ENCODE peak calls at places on chromosomes 11 and 22, in six cellular contexts. R, N, V, T, W and J are unnamed samples.

GRCh38 chr11:3163241-3163981 is 1.7 kb downstream of the OSBPL5 start:
- DNase-seq in V (no peak), N (peak; percentile 52), W (no peak), T (no peak), R (no peak), J (no peak)

GRCh38 chr11:118605116-118605867 is 2.1 kb upstream of the PHLDB1 start:
- DNase-seq in T (no peak), R (no peak), W (no peak), V (peak; percentile 97), N (peak; percentile 62), J (no peak)

GRCh38 chr11:45847908-45848316 is 637 bp downstream of the CRY2 start:
- DNase-seq in T (peak; percentile 59), N (peak; percentile 80), W (peak; percentile 86), R (peak; percentile 52), V (peak; percentile 62), J (peak; percentile 52)

GRCh38 chr22:50656122-50657070 is 16.2 kb upstream of the SHANK3 start:
- DNase-seq in W (no peak), N (no peak), R (no peak), T (no peak), V (peak; percentile 62), J (no peak)

GRCh38 chr22:30041881-30042280 is 38.4 kb upstream of the HORMAD2 start:
- DNase-seq in W (no peak), N (no peak), R (no peak), T (no peak), V (no peak), J (no peak)

GRCh38 chr22:23147632-23148387 is 2.5 kb downstream of the RAB36 start:
- DNase-seq in T (no peak), W (no peak), N (no peak), V (peak; percentile 67), R (no peak), J (no peak)

GRCh38 chr11:108324587-108324986 is 101.7 kb downstream of the ATM start:
- DNase-seq in R (no peak), T (no peak), W (no peak), V (peak; percentile 65), N (no peak), J (no peak)

GRCh38 chr11:80285076-80285790 is 844.4 kb upstream of the TENM4 start:
- DNase-seq in N (no peak), T (no peak), V (no peak), R (no peak), W (no peak), J (no peak)

GRCh38 chr11:122167100-122167499 is 51.1 kb upstream of the BLID start:
- DNase-seq in W (no peak), R (no peak), T (no peak), V (peak; percentile 92), N (no peak), J (no peak)

GRCh38 chr11:34960277-34960676 is 43.9 kb downstream of the PDHX start:
- DNase-seq in N (no peak), V (peak; percentile 10), R (no peak), W (no peak), T (no peak), J (no peak)

GRCh38 chr11:22244986-22245592 is 52.2 kb downstream of the ANO5 start:
- DNase-seq in V (peak; percentile 54), N (peak; percentile 78), R (peak; percentile 4), T (peak; percentile 62), W (no peak), J (peak; percentile 12)

GRCh38 chr22:43826142-43827093 is 14.3 kb upstream of the EFCAB6 start:
- DNase-seq in N (peak; percentile 45), R (peak; percentile 23), W (peak; percentile 77), T (peak; percentile 21), V (peak; percentile 39), J (no peak)

GRCh38 chr11:13923716-13924650 is 38.5 kb upstream of the SPON1 start:
- DNase-seq in W (no peak), N (no peak), T (no peak), V (peak; percentile 27), R (no peak), J (no peak)

GRCh38 chr11:71500601-71501021 is 26.5 kb upstream of the KRTAP5-7 start:
- DNase-seq in N (no peak), T (no peak), W (no peak), R (no peak), V (no peak), J (no peak)

GRCh38 chr11:64107300-64107699 is 58.6 kb downstream of the MACROD1 start:
- DNase-seq in R (no peak), V (no peak), T (no peak), W (no peak), N (no peak), J (no peak)

GRCh38 chr11:57478971-57479663 is 18.8 kb downstream of the RTN4RL2 start:
- DNase-seq in W (no peak), R (no peak), T (no peak), N (no peak), V (no peak), J (no peak)

GRCh38 chr11:111393096-111393495 is 14.0 kb upstream of the POU2AF1 start:
- DNase-seq in T (no peak), V (no peak), W (no peak), R (no peak), N (no peak), J (no peak)

GRCh38 chr11:30025396-30026139 is 8.7 kb upstream of the KCNA4 start:
- DNase-seq in V (no peak), N (peak; percentile 76), W (no peak), R (no peak), T (peak; percentile 55), J (no peak)

GRCh38 chr11:12017243-12017678 is 8.8 kb upstream of the DKK3 start:
- DNase-seq in W (no peak), V (peak; percentile 93), T (no peak), R (no peak), N (no peak), J (no peak)

GRCh38 chr22:41237707-41238569 is 2.8 kb downstream of the CHADL start:
- DNase-seq in T (peak; percentile 77), V (peak; percentile 31), R (peak; percentile 93), N (peak; percentile 96), W (peak; percentile 86), J (peak; percentile 95)

DNA sequence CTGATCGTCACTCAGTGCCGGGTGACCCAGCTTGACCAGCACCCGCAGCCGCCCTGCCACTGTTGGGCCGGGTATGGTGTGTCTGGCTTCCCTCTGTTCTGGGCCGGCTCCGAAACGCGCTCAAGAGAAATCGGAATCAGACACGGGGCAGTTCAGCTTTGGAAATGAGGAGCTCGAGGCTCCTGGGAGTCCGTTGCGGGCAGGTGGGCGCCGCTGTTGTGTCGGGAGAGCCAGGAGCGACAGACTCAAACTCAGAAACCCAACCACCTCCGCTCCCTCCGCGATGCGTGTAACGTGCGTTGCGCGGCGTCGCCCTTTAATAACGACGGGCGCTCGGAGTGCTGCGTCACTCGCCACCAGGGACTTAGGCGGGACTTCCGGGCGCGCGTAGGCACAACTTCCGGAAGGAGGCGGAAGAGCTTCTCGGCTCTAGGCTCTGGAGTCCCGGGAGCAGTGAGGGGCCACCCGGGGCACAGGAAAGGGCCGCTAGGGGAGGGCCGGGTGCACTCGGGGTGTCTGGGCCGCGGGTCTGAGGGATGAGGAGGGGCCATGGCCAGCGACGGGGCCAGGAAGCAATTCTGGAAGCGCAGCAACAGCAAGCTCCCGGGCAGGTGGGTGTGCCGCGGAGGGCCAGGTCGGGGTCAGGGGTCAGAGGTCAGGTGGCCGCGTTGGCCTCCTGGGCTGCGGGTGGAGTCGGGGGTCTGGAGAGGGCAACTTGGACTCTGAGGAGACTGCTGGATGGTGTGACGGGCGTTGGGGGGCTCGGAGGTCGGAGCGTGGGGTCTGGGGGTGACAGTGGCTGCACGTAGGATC is at the start of gene TBC1D22A:
- DNase-seq in W (peak; percentile 98), V (peak; percentile 95), T (peak; percentile 94), N (peak; percentile 97), R (peak; percentile 96), J (peak; percentile 95)
- TF ChIP-seq CTCF in W (peak; percentile 36), V (no peak), T (no peak), N (peak; percentile 5), R (no peak), J (no peak)

GRCh38 chr11:18245396-18245795 is 3.1 kb downstream of the SAA2 start:
- DNase-seq in N (no peak), W (no peak), R (no peak), T (no peak), V (peak; percentile 27), J (no peak)

GRCh38 chr11:18248561-18248960 is at the start of gene SAA2:
- DNase-seq in T (no peak), W (no peak), N (no peak), V (peak; percentile 31), R (no peak), J (no peak)

GRCh38 chr11:18239655-18240054 is 3.1 kb upstream of the SAA4 start:
- DNase-seq in V (no peak), W (no peak), R (no peak), N (no peak), T (no peak), J (no peak)

GRCh38 chr11:18243783-18244362 is 4.6 kb downstream of the SAA2 start:
- DNase-seq in V (peak; percentile 86), T (peak; percentile 69), R (peak; percentile 52), N (peak; percentile 87), W (no peak), J (peak; percentile 47)
- TF ChIP-seq CTCF in V (peak; percentile 97), T (peak; percentile 89), R (peak; percentile 86), N (peak; percentile 94), W (no peak), J (peak; percentile 87)

DNA sequence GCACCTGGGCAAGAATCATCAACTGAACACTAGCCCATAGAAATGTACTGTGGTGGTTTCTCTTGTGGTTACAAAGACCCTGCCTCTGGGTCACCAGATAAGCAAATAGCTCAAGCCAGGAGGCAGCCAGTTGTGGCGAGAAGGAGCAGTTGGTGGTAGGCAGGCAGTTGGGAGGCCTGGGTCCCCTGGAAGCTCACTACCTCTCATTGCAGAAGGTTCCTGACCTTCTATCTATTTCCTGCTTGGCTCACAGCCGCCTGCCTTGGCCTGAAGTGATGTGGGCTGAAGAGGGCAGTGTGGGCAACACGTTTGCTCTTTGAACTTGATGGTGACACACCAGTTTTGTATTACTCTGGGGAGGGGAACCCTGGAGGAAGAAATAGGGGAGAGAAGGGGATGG is 34.7 kb downstream of the NECTIN1 start:
- DNase-seq in T (no peak), V (no peak), R (peak; percentile 58), N (no peak), W (no peak), J (peak; percentile 67)
- TF ChIP-seq CTCF in T (peak; percentile 31), V (no peak), R (peak; percentile 20), N (peak; percentile 53), W (no peak), J (peak; percentile 40)

DNA sequence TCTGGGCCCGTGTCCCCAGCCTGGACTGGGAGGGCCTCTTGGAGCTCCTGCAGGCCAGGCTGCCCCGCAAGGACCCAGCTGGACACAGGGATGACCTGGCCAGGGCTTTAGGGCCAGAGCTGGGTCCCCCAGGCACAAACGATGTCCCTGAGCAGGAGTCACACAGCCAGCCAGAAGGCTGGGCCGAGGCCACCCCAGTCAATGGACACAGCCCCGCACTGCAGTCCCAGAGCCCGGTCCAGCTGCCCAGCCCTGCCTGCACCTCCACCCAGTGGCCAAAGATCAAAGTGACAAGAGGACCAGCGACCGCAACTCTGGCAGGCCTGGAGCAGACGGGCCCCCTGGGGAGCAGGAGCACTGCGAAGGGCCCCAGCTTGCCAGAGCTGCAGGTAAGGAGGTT is 38.2 kb downstream of the TRIOBP start:
- DNase-seq in R (no peak), N (peak; percentile 89), T (peak; percentile 77), W (no peak), V (peak; percentile 42), J (no peak)
- TF ChIP-seq CTCF in R (no peak), N (peak; percentile 74), T (peak; percentile 56), W (no peak), V (peak; percentile 63), J (no peak)

GRCh38 chr11:43746670-43747069 is 66.1 kb downstream of the HSD17B12 start:
- DNase-seq in V (peak; percentile 6), R (no peak), T (no peak), W (no peak), N (no peak), J (no peak)
- TF ChIP-seq CTCF in V (no peak), R (no peak), T (no peak), W (no peak), N (no peak), J (no peak)